ENCODE peak calls at places on chromosome 9, in five cellular contexts. W is AG04450, K is Peyer's patch, T is cardiac fibroblast, I is PC-9. G is an unnamed sample.

GRCh38 chr9:80836013-80836412 is 853.3 kb downstream of the TLE1 start:
- DNase-seq in W (no peak), K (no peak), T (no peak), I (peak), G (no peak)

GRCh38 chr9:101737705-101738565 is 512 bp downstream of the GRIN3A start:
- DNase-seq in W (no peak), K (peak), T (peak), I (no peak), G (no peak)

GRCh38 chr9:78144663-78145377 is 91.1 kb upstream of the CEP78 start:
- DNase-seq in W (no peak), K (no peak), T (no peak), I (no peak), G (no peak)

GRCh38 chr9:16074962-16075361 is 522.1 kb downstream of the CCDC171 start:
- DNase-seq in W (no peak), K (no peak), T (peak), I (no peak), G (no peak)

GRCh38 chr9:2597483-2597882 is 24.1 kb upstream of the VLDLR start:
- DNase-seq in W (no peak), K (no peak), T (peak), I (no peak), G (no peak)

GRCh38 chr9:134839441-134840125 is 41.0 kb upstream of the FCN2 start:
- DNase-seq in W (no peak), K (no peak), T (no peak), I (no peak), G (no peak)

GRCh38 chr9:110900917-110901316 is 137.4 kb downstream of the LPAR1 start:
- DNase-seq in W (no peak), K (no peak), T (peak), I (no peak), G (no peak)

GRCh38 chr9:118686940-118687339 is 682.3 kb downstream of the BRINP1 start:
- DNase-seq in W (no peak), K (no peak), T (no peak), I (no peak), G (no peak)

GRCh38 chr9:136597965-136598364 is 52.1 kb upstream of the NOTCH1 start:
- DNase-seq in W (no peak), K (no peak), T (no peak), I (no peak), G (no peak)

GRCh38 chr9:89407070-89407469 is 88.8 kb downstream of the SECISBP2 start:
- DNase-seq in W (no peak), K (no peak), T (no peak), I (no peak), G (no peak)

GRCh38 chr9:2967779-2968178 is 123.9 kb upstream of the PUM3 start:
- DNase-seq in W (no peak), K (no peak), T (no peak), I (no peak), G (no peak)

GRCh38 chr9:76486151-76486550 is 27.2 kb downstream of the GCNT1 start:
- DNase-seq in W (no peak), K (no peak), T (no peak), I (no peak), G (no peak)

GRCh38 chr9:130484362-130485072 is 39.8 kb downstream of the ASS1 start:
- DNase-seq in W (no peak), K (no peak), T (no peak), I (no peak), G (no peak)

GRCh38 chr9:70510157-70510770 is 95.8 kb upstream of the KLF9 start:
- DNase-seq in W (no peak), K (peak), T (peak), I (no peak), G (no peak)

GRCh38 chr9:5748438-5748837 is 84.5 kb downstream of the ERMP1 start:
- DNase-seq in W (no peak), K (no peak), T (no peak), I (no peak), G (no peak)

GRCh38 chr9:83199240-83199639 is 136.3 kb upstream of the RASEF start:
- DNase-seq in W (no peak), K (no peak), T (peak), I (peak), G (peak)

GRCh38 chr9:3960661-3961144 is 339.2 kb downstream of the GLIS3 start:
- DNase-seq in W (no peak), K (no peak), T (peak), I (no peak), G (no peak)

GRCh38 chr9:20477940-20478620 is 144.2 kb downstream of the MLLT3 start:
- DNase-seq in W (no peak), K (no peak), T (peak), I (no peak), G (no peak)

GRCh38 chr9:35907732-35908483 is 1.4 kb upstream of the SPAAR start:
- DNase-seq in W (no peak), K (peak), T (peak), I (peak), G (no peak)

GRCh38 chr9:136733611-136734010 is 9.1 kb downstream of the LCN10 start:
- DNase-seq in W (no peak), K (no peak), T (no peak), I (no peak), G (no peak)

GRCh38 chr9:87390361-87390760 is 107.3 kb upstream of the DAPK1 start:
- DNase-seq in W (no peak), K (no peak), T (no peak), I (no peak), G (no peak)

DNA sequence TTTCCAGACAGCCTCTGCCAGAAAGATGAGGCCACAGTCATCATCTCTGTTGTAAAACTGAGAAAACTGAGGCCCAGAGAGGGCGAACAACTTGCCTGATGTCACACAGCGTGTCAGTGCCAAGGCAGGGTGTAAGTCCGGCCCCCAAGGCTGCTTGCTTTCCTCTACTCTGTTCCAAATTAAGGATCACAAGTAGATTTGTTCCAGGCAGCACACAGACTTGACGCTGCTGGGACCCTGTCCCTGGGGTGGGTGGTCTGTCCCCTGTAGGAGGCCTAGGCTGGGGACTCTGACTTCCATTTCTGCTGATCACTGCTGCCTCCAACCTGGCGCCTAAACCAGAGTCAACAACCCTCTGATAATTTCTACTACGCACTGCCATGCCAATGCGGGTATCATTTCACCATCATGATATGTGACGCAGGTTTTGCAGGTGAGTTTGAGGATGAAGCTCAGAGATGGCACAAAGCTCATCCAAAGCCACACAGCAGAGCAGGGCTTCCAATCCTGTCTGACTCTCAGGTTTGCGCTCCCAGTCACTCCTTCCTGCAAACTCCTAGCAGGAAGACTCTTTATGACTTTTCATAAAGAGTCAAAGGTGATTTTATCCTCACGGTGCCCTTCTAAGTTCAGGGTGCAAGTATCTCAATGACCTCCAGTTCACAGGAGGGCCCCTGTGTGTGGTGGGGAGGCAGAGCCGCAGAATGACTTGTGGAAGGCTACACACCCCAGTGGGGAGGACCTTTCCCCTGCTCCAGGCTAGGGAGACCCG is 13.6 kb upstream of the RALGDS start:
- DNase-seq in W (no peak), K (peak), T (peak), I (no peak), G (no peak)
- H3K4me3 ChIP-seq in W (no peak), K (no peak), T (no peak), I (peak), G (peak)

DNA sequence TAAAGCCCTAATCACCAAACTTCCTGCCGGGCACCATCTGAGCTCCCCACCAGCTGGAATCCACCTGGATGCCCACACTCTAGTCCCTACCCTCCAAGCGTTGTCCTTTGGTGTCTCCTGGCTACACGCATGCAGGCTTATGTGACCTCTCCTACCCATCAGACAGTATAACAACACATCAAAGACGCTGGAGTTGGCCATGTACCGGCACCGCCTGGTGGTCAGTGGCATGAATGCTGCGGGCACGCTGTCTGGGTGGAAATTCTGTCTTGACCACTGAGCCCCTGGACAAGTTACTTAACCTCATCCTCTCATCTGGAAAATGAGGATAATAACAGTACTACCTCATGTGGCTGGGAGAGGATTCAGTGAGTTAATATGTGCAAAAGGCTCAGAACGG is 23.4 kb upstream of the CORO2A start:
- DNase-seq in W (no peak), K (no peak), T (peak), I (no peak), G (no peak)
- TF ChIP-seq CTCF in W (peak), K (no peak), T (peak), I (peak), G (peak)

GRCh38 chr9:128222026-128222425 is 18.8 kb downstream of the DNM1 start:
- DNase-seq in W (no peak), K (no peak), T (no peak), I (no peak), G (no peak)

GRCh38 chr9:128215491-128216404 is 12.6 kb downstream of the DNM1 start:
- DNase-seq in W (peak), K (no peak), T (peak), I (no peak), G (no peak)

GRCh38 chr9:128218172-128218517 is 15.0 kb downstream of the DNM1 start:
- DNase-seq in W (no peak), K (no peak), T (no peak), I (no peak), G (no peak)

GRCh38 chr9:128216781-128217553 is 13.8 kb downstream of the DNM1 start:
- DNase-seq in W (no peak), K (no peak), T (no peak), I (no peak), G (no peak)

DNA sequence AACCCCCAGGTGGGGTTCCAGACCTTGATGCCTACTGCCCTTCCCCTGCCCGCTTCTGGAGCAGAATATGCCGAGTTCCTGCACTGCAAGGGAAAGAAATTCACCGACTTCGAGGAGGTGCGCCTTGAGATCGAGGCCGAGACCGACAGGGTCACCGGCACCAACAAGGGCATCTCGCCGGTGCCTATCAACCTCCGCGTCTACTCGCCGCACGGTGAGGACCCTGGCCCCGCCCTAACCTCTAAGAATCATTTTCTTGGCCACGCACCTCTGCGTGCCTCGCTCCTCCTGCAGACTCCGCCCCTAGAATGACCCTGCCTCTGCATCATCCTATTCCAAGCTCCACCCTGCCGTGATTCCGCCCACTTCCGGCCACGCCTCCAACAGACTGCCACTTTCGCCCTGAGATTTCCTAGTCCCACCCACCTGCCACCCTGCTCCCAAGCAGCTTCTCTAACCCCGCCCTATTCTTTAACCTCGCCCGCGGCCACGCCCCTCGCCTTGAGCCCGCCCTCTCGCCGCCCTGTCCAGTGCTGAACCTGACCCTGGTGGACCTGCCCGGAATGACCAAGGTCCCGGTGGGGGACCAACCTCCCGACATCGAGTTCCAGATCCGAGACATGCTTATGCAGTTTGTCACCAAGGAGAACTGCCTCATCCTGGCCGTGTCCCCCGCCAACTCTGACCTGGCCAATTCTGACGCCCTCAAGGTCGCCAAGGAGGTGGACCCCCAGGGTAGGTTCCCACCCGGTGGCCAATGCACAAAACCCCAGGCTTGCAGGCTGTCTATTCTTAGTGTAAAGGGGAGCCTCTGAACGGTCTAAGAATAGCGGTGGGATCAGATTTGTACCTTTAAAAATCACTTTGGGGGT is 15.6 kb downstream of the DNM1 start:
- DNase-seq in W (no peak), K (peak), T (peak), I (no peak), G (peak)
- H3K4me3 ChIP-seq in W (no peak), K (peak), T (peak), I (no peak), G (no peak)

DNA sequence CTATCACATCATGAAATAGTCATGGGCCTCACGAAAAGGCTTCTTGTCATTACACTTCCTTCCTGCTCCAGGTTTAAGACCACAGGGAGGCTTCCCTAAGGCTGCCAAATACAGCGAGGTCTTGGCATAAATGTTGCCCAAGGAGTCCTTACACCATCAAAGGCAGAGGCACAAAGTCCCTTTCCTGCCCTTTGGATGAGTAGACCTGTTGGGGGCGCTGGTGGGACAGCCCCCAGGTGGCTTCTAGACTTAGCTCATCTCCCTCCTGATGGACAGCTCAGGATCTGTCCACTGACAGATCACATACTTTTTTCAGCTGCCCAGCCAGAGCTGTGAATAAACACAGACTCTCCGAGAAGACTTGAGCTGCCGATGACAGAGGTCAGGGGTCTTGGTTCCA is 15.5 kb upstream of the MEGF9 start:
- DNase-seq in W (no peak), K (no peak), T (no peak), I (peak), G (no peak)
- TF ChIP-seq CTCF in W (peak), K (no peak), T (peak), I (peak), G (no peak)

GRCh38 chr9:33446507-33447403 is 638 bp downstream of the AQP3 start:
- DNase-seq in W (peak), K (peak), T (peak), I (peak), G (no peak)

GRCh38 chr9:33449715-33450114 is 2.3 kb upstream of the AQP3 start:
- DNase-seq in W (no peak), K (no peak), T (no peak), I (no peak), G (no peak)

GRCh38 chr9:33445941-33446506 is 1.4 kb downstream of the AQP3 start:
- DNase-seq in W (no peak), K (no peak), T (no peak), I (no peak), G (no peak)

GRCh38 chr9:33447404-33448158 is at the start of gene AQP3:
- DNase-seq in W (no peak), K (peak), T (no peak), I (no peak), G (no peak)

GRCh38 chr9:33448159-33448511 is 742 bp upstream of the AQP3 start:
- DNase-seq in W (no peak), K (no peak), T (no peak), I (no peak), G (no peak)
- H3K4me3 ChIP-seq in W (no peak), K (peak), T (no peak), I (no peak), G (no peak)

GRCh38 chr9:93127395-93127911 is 6.6 kb downstream of the NINJ1 start:
- DNase-seq in W (no peak), K (peak), T (no peak), I (no peak), G (no peak)
- TF ChIP-seq CTCF in W (no peak), K (no peak), T (no peak), I (no peak), G (no peak)

GRCh38 chr9:108837530-108837929 is 18.3 kb downstream of the ACTL7B start:
- DNase-seq in W (no peak), K (no peak), T (no peak), I (no peak), G (no peak)
- H3K4me3 ChIP-seq in W (no peak), K (no peak), T (no peak), I (no peak), G (no peak)

G was measured in LNCaP clone FGC.